ENCODE peak calls at places on chromosomes 5 and 9, in four cellular contexts. B, F, P and J are unnamed samples.

GRCh38 chr9:3880851-3881250 is 355.1 kb upstream of the RFX3 start:
- DNase-seq in B (no peak), F (no peak), P (peak), J (peak)

GRCh38 chr5:162068412-162068811 is 839 bp downstream of the GABRG2 start:
- DNase-seq in B (no peak), F (peak), P (no peak), J (no peak)

GRCh38 chr9:69549310-69550202 is 122.6 kb downstream of the APBA1 start:
- DNase-seq in B (peak), F (peak), P (peak), J (peak)

GRCh38 chr5:59259238-59259637 is 634.3 kb downstream of the PDE4D start:
- DNase-seq in B (no peak), F (no peak), P (no peak), J (no peak)

GRCh38 chr9:71592400-71592799 is 175.9 kb downstream of the CEMIP2 start:
- DNase-seq in B (no peak), F (no peak), P (no peak), J (no peak)

GRCh38 chr9:36721846-36722588 is 149.3 kb downstream of the MELK start:
- DNase-seq in B (no peak), F (peak), P (no peak), J (no peak)

GRCh38 chr5:79235222-79235577 is 731 bp upstream of the JMY start:
- DNase-seq in B (no peak), F (no peak), P (no peak), J (no peak)

GRCh38 chr5:2714026-2714425 is 37.5 kb downstream of the IRX2 start:
- DNase-seq in B (no peak), F (no peak), P (no peak), J (no peak)

GRCh38 chr5:172175263-172175719 is 12.7 kb downstream of the STK10 start:
- DNase-seq in B (no peak), F (peak), P (no peak), J (no peak)

GRCh38 chr5:67409342-67409741 is 212.7 kb upstream of the CD180 start:
- DNase-seq in B (no peak), F (no peak), P (no peak), J (no peak)

GRCh38 chr9:113626735-113627495 is 163.4 kb downstream of the RGS3 start:
- DNase-seq in B (no peak), F (no peak), P (no peak), J (no peak)

GRCh38 chr9:123391946-123392345 is 35.9 kb downstream of the CRB2 start:
- DNase-seq in B (no peak), F (no peak), P (no peak), J (no peak)

GRCh38 chr9:91580136-91580535 is 156.5 kb upstream of the NFIL3 start:
- DNase-seq in B (no peak), F (peak), P (peak), J (peak)

GRCh38 chr5:132776077-132776931 is 735 bp downstream of the SEPTIN8 start:
- DNase-seq in B (no peak), F (peak), P (no peak), J (peak)

GRCh38 chr5:172946146-172946545 is 13.1 kb upstream of the RPL26L1 start:
- DNase-seq in B (no peak), F (no peak), P (no peak), J (no peak)

GRCh38 chr5:122291000-122291592 is 20.9 kb upstream of the SNCAIP start:
- DNase-seq in B (no peak), F (no peak), P (no peak), J (no peak)

GRCh38 chr5:84303315-84303714 is 81.4 kb downstream of the EDIL3 start:
- DNase-seq in B (no peak), F (no peak), P (no peak), J (no peak)

GRCh38 chr9:33860200-33860871 is 43.4 kb downstream of the UBE2R2 start:
- DNase-seq in B (no peak), F (no peak), P (no peak), J (no peak)

GRCh38 chr5:100903036-100903887 is at the start of gene ST8SIA4:
- DNase-seq in B (no peak), F (peak), P (no peak), J (peak)

GRCh38 chr5:175457466-175457865 is 13.5 kb upstream of the DRD1 start:
- DNase-seq in B (no peak), F (no peak), P (no peak), J (no peak)

GRCh38 chr5:73282923-73283322 is 109.9 kb downstream of the TMEM174 start:
- DNase-seq in B (no peak), F (no peak), P (no peak), J (no peak)

GRCh38 chr5:173327948-173328895 is at the start of gene STC2:
- DNase-seq in B (peak), F (peak), P (peak), J (peak)

GRCh38 chr9:95425910-95426551 is 90.7 kb downstream of the PTCH1 start:
- DNase-seq in B (no peak), F (peak), P (no peak), J (no peak)

GRCh38 chr5:53783624-53784228 is 223.3 kb downstream of the NDUFS4 start:
- DNase-seq in B (no peak), F (no peak), P (no peak), J (no peak)

GRCh38 chr5:141615991-141616715 is 2.6 kb downstream of the DIAPH1 start:
- DNase-seq in B (no peak), F (no peak), P (no peak), J (no peak)

GRCh38 chr9:95831810-95832209 is 43.7 kb upstream of the ERCC6L2 start:
- DNase-seq in B (no peak), F (no peak), P (no peak), J (no peak)

GRCh38 chr5:35777358-35778087 is 79.2 kb upstream of the IL7R start:
- DNase-seq in B (peak), F (peak), P (peak), J (peak)

GRCh38 chr9:112601646-112602045 is 115.0 kb downstream of the KIAA1958 start:
- DNase-seq in B (no peak), F (no peak), P (peak), J (no peak)

GRCh38 chr9:133476531-133476930 is 2.4 kb downstream of the SLC2A6 start:
- DNase-seq in B (no peak), F (no peak), P (no peak), J (no peak)

GRCh38 chr9:6212722-6213375 is 2.8 kb upstream of the IL33 start:
- DNase-seq in B (no peak), F (no peak), P (no peak), J (no peak)

GRCh38 chr5:72561407-72561972 is 54.3 kb upstream of the ZNF366 start:
- DNase-seq in B (no peak), F (no peak), P (no peak), J (no peak)

GRCh38 chr5:57989378-57989777 is 470.5 kb downstream of the PLK2 start:
- DNase-seq in B (no peak), F (no peak), P (no peak), J (peak)

GRCh38 chr5:142819816-142820215 is 49.6 kb downstream of the ARHGAP26 start:
- DNase-seq in B (no peak), F (no peak), P (no peak), J (no peak)

GRCh38 chr9:33795819-33796218 is 458 bp downstream of the PRSS3 start:
- DNase-seq in B (no peak), F (no peak), P (no peak), J (no peak)

GRCh38 chr5:66246621-66247020 is 102.5 kb downstream of the SREK1 start:
- DNase-seq in B (no peak), F (no peak), P (peak), J (peak)

GRCh38 chr9:109409998-109410397 is 88.1 kb downstream of the PTPN3 start:
- DNase-seq in B (no peak), F (peak), P (no peak), J (no peak)
- TF ChIP-seq CTCF in B (peak), F (no peak), P (peak), J (peak)

GRCh38 chr9:93187574-93187973 is 3.6 kb downstream of the WNK2 start:
- DNase-seq in B (no peak), F (no peak), P (no peak), J (no peak)

GRCh38 chr9:93190133-93190525 is 6.2 kb downstream of the WNK2 start:
- DNase-seq in B (no peak), F (no peak), P (no peak), J (no peak)

GRCh38 chr9:93189369-93190132 is 5.6 kb downstream of the WNK2 start:
- DNase-seq in B (no peak), F (no peak), P (no peak), J (no peak)

GRCh38 chr9:93187047-93187446 is 3.1 kb downstream of the WNK2 start:
- DNase-seq in B (no peak), F (peak), P (no peak), J (no peak)

GRCh38 chr9:93188426-93189368 is 4.8 kb downstream of the WNK2 start:
- DNase-seq in B (no peak), F (no peak), P (no peak), J (no peak)
- TF ChIP-seq CTCF in B (no peak), F (no peak), P (no peak), J (no peak)

GRCh38 chr9:83475741-83476140 is 62.5 kb downstream of the FRMD3 start:
- DNase-seq in B (no peak), F (no peak), P (no peak), J (no peak)

GRCh38 chr9:83473488-83473971 is 64.7 kb downstream of the FRMD3 start:
- DNase-seq in B (no peak), F (no peak), P (peak), J (peak)

GRCh38 chr9:83472764-83473163 is 65.4 kb downstream of the FRMD3 start:
- DNase-seq in B (no peak), F (no peak), P (no peak), J (no peak)

GRCh38 chr9:83476513-83476912 is 61.7 kb downstream of the FRMD3 start:
- DNase-seq in B (no peak), F (no peak), P (no peak), J (no peak)

GRCh38 chr9:83474631-83475030 is 63.6 kb downstream of the FRMD3 start:
- DNase-seq in B (no peak), F (no peak), P (no peak), J (no peak)
- TF ChIP-seq CTCF in B (no peak), F (no peak), P (no peak), J (no peak)

GRCh38 chr9:79116709-79117108 is 455.1 kb upstream of the TLE4 start:
- DNase-seq in B (no peak), F (no peak), P (no peak), J (no peak)
- TF ChIP-seq CTCF in B (no peak), F (no peak), P (no peak), J (no peak)